ENCODE peak calls at places on chromosomes 13 and 19, in seven cellular contexts. H, W, L, N, F, R and Y are unnamed samples.

GRCh38 chr19:18590273-18591272 is 2.0 kb downstream of the REX1BD start:
- DNase-seq in R (peak), N (peak), F (no peak), L (no peak), H (peak), W (no peak), Y (no peak)

GRCh38 chr13:65843314-65843731 is 1386.8 kb downstream of the PCDH9 start:
- DNase-seq in F (no peak), W (no peak), L (no peak), N (no peak), H (no peak), R (no peak), Y (no peak)

GRCh38 chr13:101417043-101417406 is 717 bp upstream of the NALCN start:
- DNase-seq in L (no peak), W (no peak), F (no peak), H (peak), R (peak), N (no peak), Y (no peak)

GRCh38 chr19:53865918-53866696 is 1.6 kb upstream of the MYADM start:
- DNase-seq in H (peak), L (peak), N (peak), R (peak), F (no peak), W (peak), Y (peak)

GRCh38 chr13:108409735-108410134 is 140.2 kb downstream of the TNFSF13B start:
- DNase-seq in L (no peak), R (no peak), W (no peak), N (no peak), H (no peak), F (no peak), Y (no peak)

GRCh38 chr13:32587014-32587773 is 942 bp downstream of the PDS5B start:
- DNase-seq in W (peak), N (peak), F (no peak), H (peak), L (peak), R (peak), Y (peak)

GRCh38 chr19:17109962-17110598 is 34.5 kb downstream of the MYO9B start:
- DNase-seq in W (peak), L (no peak), R (no peak), F (no peak), H (no peak), N (peak), Y (peak)

GRCh38 chr19:51821921-51822716 is 27.2 kb downstream of the FPR3 start:
- DNase-seq in W (no peak), L (no peak), H (peak), R (peak), F (peak), N (no peak), Y (no peak)

GRCh38 chr19:46218160-46218559 is 11.4 kb upstream of the IGFL1 start:
- DNase-seq in N (no peak), H (peak), F (no peak), W (no peak), R (peak), L (no peak), Y (peak)

GRCh38 chr19:4640247-4641000 is 1.1 kb downstream of the TNFAIP8L1 start:
- DNase-seq in F (no peak), L (no peak), W (no peak), H (no peak), N (no peak), R (no peak), Y (no peak)

GRCh38 chr19:4638828-4639530 is at the start of gene TNFAIP8L1:
- DNase-seq in F (peak), W (peak), N (peak), L (peak), H (peak), R (peak), Y (peak)

GRCh38 chr19:4639531-4640246 is 373 bp downstream of the TNFAIP8L1 start:
- DNase-seq in N (no peak), H (no peak), L (no peak), W (peak), F (no peak), R (no peak), Y (peak)

GRCh38 chr19:4642625-4643024 is 3.3 kb downstream of the TNFAIP8L1 start:
- DNase-seq in N (no peak), W (no peak), F (no peak), R (no peak), H (no peak), L (no peak), Y (no peak)

GRCh38 chr19:4641132-4641531 is 1.8 kb downstream of the TNFAIP8L1 start:
- DNase-seq in F (no peak), R (no peak), L (no peak), N (no peak), H (no peak), W (no peak), Y (no peak)
- TF ChIP-seq CTCF in F (no peak), R (no peak), L (no peak), N (no peak), H (no peak), W (no peak), Y (no peak)

GRCh38 chr13:79765331-79765730 is 284.4 kb downstream of the NDFIP2 start:
- DNase-seq in H (no peak), L (no peak), N (no peak), W (no peak), R (no peak), F (no peak), Y (no peak)
- TF ChIP-seq CTCF in H (no peak), L (no peak), N (no peak), W (no peak), R (no peak), F (no peak), Y (no peak)

GRCh38 chr19:30133803-30134202 is 191.8 kb downstream of the URI1 start:
- DNase-seq in F (no peak), H (no peak), N (no peak), L (no peak), R (no peak), W (no peak), Y (no peak)

GRCh38 chr19:30131246-30131645 is 189.2 kb downstream of the URI1 start:
- DNase-seq in H (no peak), N (no peak), W (no peak), L (no peak), R (no peak), F (no peak), Y (no peak)

GRCh38 chr19:30130356-30131122 is 188.5 kb downstream of the URI1 start:
- DNase-seq in L (no peak), N (no peak), F (no peak), H (no peak), R (no peak), W (no peak), Y (no peak)

GRCh38 chr19:30131722-30132291 is 189.8 kb downstream of the URI1 start:
- DNase-seq in L (no peak), H (no peak), F (no peak), R (no peak), N (no peak), W (no peak), Y (no peak)

DNA sequence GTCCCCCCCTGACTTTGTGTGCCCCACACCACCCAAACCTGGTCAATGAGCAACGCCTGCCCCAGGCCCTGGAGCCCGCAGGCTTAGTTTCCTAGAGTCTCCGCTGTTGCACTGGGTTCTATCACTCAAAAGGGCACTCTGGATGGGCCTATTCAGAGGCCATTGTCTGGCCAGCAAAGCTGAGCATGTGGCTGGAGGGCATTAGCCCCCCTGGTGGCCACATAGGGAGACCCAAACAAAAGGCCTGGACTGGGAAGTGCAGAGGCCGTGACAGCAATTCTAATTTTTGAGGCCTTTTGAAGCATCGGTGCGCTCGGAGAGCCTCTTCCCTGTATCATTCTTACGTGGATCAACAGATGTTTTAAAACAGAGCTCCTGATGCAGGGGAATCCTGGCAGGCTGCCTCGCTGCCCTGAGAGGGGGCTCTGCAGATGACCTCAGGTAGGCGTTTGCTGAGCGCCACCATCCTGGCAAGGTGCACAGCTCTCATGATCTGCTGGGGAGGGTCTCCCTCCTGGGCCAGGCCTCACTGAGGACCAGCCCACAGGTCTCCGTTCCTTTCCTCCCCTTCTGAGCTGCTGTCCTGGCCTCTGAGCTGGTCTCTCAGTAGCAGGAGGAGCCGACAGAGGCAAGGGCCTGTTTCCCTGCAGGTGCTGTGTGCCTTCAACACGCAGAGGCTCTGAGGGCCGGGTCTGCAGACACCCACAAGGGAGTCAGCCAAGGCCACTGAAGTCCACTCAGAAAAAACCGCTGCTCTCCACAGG is 190.5 kb downstream of the URI1 start:
- DNase-seq in F (no peak), N (no peak), W (no peak), R (no peak), L (no peak), H (no peak), Y (no peak)
- TF ChIP-seq CTCF in F (no peak), N (no peak), W (no peak), R (no peak), L (no peak), H (no peak), Y (no peak)

GRCh38 chr19:43784251-43784980 is 3.6 kb upstream of the KCNN4 start:
- DNase-seq in N (peak), R (peak), W (peak), F (peak), H (peak), L (peak), Y (peak)

GRCh38 chr19:43786665-43787064 is 5.9 kb upstream of the KCNN4 start:
- DNase-seq in L (no peak), W (no peak), R (no peak), H (no peak), F (no peak), N (no peak), Y (no peak)

GRCh38 chr19:43782689-43783231 is 2.0 kb upstream of the KCNN4 start:
- DNase-seq in W (no peak), F (no peak), R (no peak), N (peak), L (no peak), H (no peak), Y (no peak)

GRCh38 chr19:43783636-43784035 is 2.9 kb upstream of the KCNN4 start:
- DNase-seq in R (no peak), L (no peak), N (no peak), F (no peak), W (no peak), H (no peak), Y (no peak)

GRCh38 chr19:43784981-43785808 is 4.4 kb upstream of the KCNN4 start:
- DNase-seq in N (peak), W (peak), H (peak), R (peak), F (no peak), L (no peak), Y (peak)
- TF ChIP-seq CTCF in N (peak), W (peak), H (peak), R (no peak), F (peak), L (peak), Y (peak)